ENCODE peak calls at places on chromosomes 11 and 22, in four cellular contexts. K is mesothelial cell of epicardium, F is GM23338, O is EL. S is an unnamed sample.

GRCh38 chr11:67111261-67111660 is 7.8 kb upstream of the KDM2A start:
- DNase-seq in O (no peak), F (no peak), K (no peak), S (no peak)

GRCh38 chr11:61820174-61820573 is 3.4 kb upstream of the FADS1 start:
- DNase-seq in O (peak; percentile 57), K (no peak), F (no peak), S (no peak)

GRCh38 chr11:44502506-44502905 is 63.0 kb upstream of the CD82 start:
- DNase-seq in K (no peak), F (no peak), O (no peak), S (no peak)

GRCh38 chr11:62108971-62109391 is 14.8 kb upstream of the INCENP start:
- DNase-seq in K (no peak), F (no peak), O (peak; percentile 64), S (no peak)

GRCh38 chr11:81030186-81030585 is 1589.4 kb upstream of the TENM4 start:
- DNase-seq in F (no peak), K (no peak), O (no peak), S (no peak)

GRCh38 chr22:47084226-47084625 is 321.8 kb downstream of the TBC1D22A start:
- DNase-seq in O (no peak), K (no peak), F (peak; percentile 61), S (no peak)

GRCh38 chr22:46878549-46878948 is 116.1 kb downstream of the TBC1D22A start:
- DNase-seq in F (peak; percentile 52), K (no peak), O (no peak), S (no peak)

GRCh38 chr11:15568440-15568839 is 453.7 kb downstream of the INSC start:
- DNase-seq in K (no peak), F (no peak), O (no peak), S (no peak)

GRCh38 chr22:21984793-21985192 is 2.2 kb upstream of the TOP3B start:
- DNase-seq in O (peak; percentile 30), F (peak; percentile 86), K (no peak), S (no peak)

GRCh38 chr22:24156915-24157782 is 24.1 kb upstream of the SUSD2 start:
- DNase-seq in F (peak; percentile 96), O (peak; percentile 88), K (peak; percentile 74), S (peak; percentile 85)

GRCh38 chr22:49156662-49157285 is 670.9 kb downstream of the BRD1 start:
- DNase-seq in K (no peak), O (no peak), F (no peak), S (no peak)

GRCh38 chr22:43622886-43623285 is 189.2 kb downstream of the EFCAB6 start:
- DNase-seq in K (no peak), O (no peak), F (no peak), S (no peak)

GRCh38 chr11:119460582-119460981 is 37.6 kb upstream of the THY1 start:
- DNase-seq in F (no peak), O (no peak), K (no peak), S (no peak)

GRCh38 chr11:76153609-76153949 is 52.7 kb downstream of the WNT11 start:
- DNase-seq in O (peak; percentile 83), F (no peak), K (no peak), S (no peak)

GRCh38 chr22:48483764-48484528 is 1343.7 kb downstream of the BRD1 start:
- DNase-seq in F (no peak), O (no peak), K (peak; percentile 14), S (no peak)

GRCh38 chr11:117941163-117941707 is 12.0 kb upstream of the TMPRSS13 start:
- DNase-seq in F (no peak), K (no peak), O (no peak), S (no peak)

GRCh38 chr11:57444362-57445074 is 15.8 kb upstream of the RTN4RL2 start:
- DNase-seq in F (no peak), O (peak; percentile 55), K (no peak), S (no peak)

GRCh38 chr11:7495997-7496545 is 10.8 kb downstream of the OLFML1 start:
- DNase-seq in K (no peak), F (no peak), O (no peak), S (no peak)

GRCh38 chr11:111427471-111427912 is 48.4 kb upstream of the POU2AF1 start:
- DNase-seq in K (peak; percentile 73), F (no peak), O (peak; percentile 8), S (peak; percentile 86)

GRCh38 chr11:119590651-119591308 is 138.2 kb downstream of the NECTIN1 start:
- DNase-seq in K (no peak), O (peak; percentile 21), F (peak; percentile 92), S (peak; percentile 56)

GRCh38 chr11:69171476-69171875 is 15.7 kb downstream of the SMIM38 start:
- DNase-seq in O (no peak), K (no peak), F (no peak), S (no peak)

GRCh38 chr11:46655631-46656030 is 38.3 kb downstream of the ATG13 start:
- DNase-seq in F (no peak), K (no peak), O (no peak), S (no peak)